ENCODE peak calls at places on chromosomes 16 and 17, in nine cellular contexts. W is pancreas; I is CD8-positive, alpha-beta T cell; Y is breast epithelium; K is left lung; Q is heart left ventricle; F is ovary; V is transverse colon; L is OCI-LY7. J is an unnamed sample. For H3K9me3, the result is how much of the 10 kb centered on the place peaks cover.

GRCh38 chr17:66686601-66687000 is 148.3 kb upstream of the CACNG5 start:
- DNase-seq in W (no peak), I (no peak), Y (no peak), K (no peak), Q (no peak), F (no peak), V (no peak), L (no peak), J (no peak)

GRCh38 chr17:78276499-78276898 is 45.1 kb downstream of the TMEM235 start:
- DNase-seq in W (no peak), I (no peak), Y (no peak), K (no peak), Q (no peak), F (no peak), V (peak), L (peak), J (no peak)

GRCh38 chr16:54926166-54926838 is 4.4 kb upstream of the IRX5 start:
- DNase-seq in W (no peak), I (no peak), Y (no peak), K (no peak), Q (no peak), F (no peak), V (no peak), L (peak), J (no peak)

GRCh38 chr16:87037012-87037411 is 280.2 kb downstream of the C16orf95 start:
- DNase-seq in W (no peak), I (no peak), Y (no peak), K (no peak), Q (no peak), F (no peak), V (no peak), L (no peak), J (no peak)

GRCh38 chr17:81371910-81372760 is 23.1 kb upstream of the BAHCC1 start:
- DNase-seq in W (no peak), I (no peak), Y (no peak), K (no peak), Q (peak), F (no peak), V (peak), L (no peak), J (no peak)

GRCh38 chr17:66619196-66619595 is 215.7 kb upstream of the CACNG5 start:
- DNase-seq in W (no peak), I (no peak), Y (no peak), K (no peak), Q (no peak), F (no peak), V (no peak), L (no peak), J (no peak)

GRCh38 chr17:79934653-79934970 is 95.4 kb upstream of the CBX4 start:
- DNase-seq in W (no peak), I (no peak), Y (no peak), K (peak), Q (no peak), F (no peak), V (no peak), L (no peak), J (no peak)

GRCh38 chr16:56691885-56692284 is 9.6 kb downstream of the MT1X start:
- DNase-seq in W (peak), I (no peak), Y (peak), K (no peak), Q (no peak), F (no peak), V (peak), L (no peak), J (no peak)

GRCh38 chr16:69482410-69482951 is 58.1 kb downstream of the CYB5B start:
- DNase-seq in W (no peak), I (no peak), Y (peak), K (no peak), Q (peak), F (peak), V (no peak), L (no peak), J (no peak)

GRCh38 chr17:19386974-19387920 is at the start of gene MFAP4:
- DNase-seq in W (no peak), I (no peak), Y (peak), K (peak), Q (peak), F (peak), V (peak), L (no peak), J (no peak)

GRCh38 chr17:13609953-13610352 is 8.2 kb upstream of the HS3ST3A1 start:
- DNase-seq in W (no peak), I (no peak), Y (no peak), K (no peak), Q (no peak), F (no peak), V (no peak), L (no peak), J (no peak)

GRCh38 chr17:50634123-50634914 is at the start of gene ABCC3:
- DNase-seq in W (peak), I (no peak), Y (peak), K (peak), Q (no peak), F (no peak), V (peak), L (no peak), J (no peak)

GRCh38 chr17:82402865-82403264 is 15.3 kb upstream of the HEXD start:
- DNase-seq in W (no peak), I (no peak), Y (no peak), K (no peak), Q (no peak), F (no peak), V (no peak), L (peak), J (no peak)

GRCh38 chr17:61251939-61252865 is 147.4 kb upstream of the TBX2 start:
- DNase-seq in W (peak), I (peak), Y (peak), K (peak), Q (peak), F (peak), V (peak), L (no peak), J (no peak)

GRCh38 chr16:68737730-68738590 is 868 bp downstream of the CDH1 start:
- DNase-seq in W (peak), I (no peak), Y (peak), K (peak), Q (no peak), F (peak), V (peak), L (no peak), J (no peak)

GRCh38 chr16:2963611-2964415 is at the start of gene KREMEN2:
- DNase-seq in W (peak), I (no peak), Y (no peak), K (peak), Q (no peak), F (peak), V (peak), L (no peak), J (no peak)

GRCh38 chr16:3961449-3961849 is 80.9 kb upstream of the CREBBP start:
- DNase-seq in W (no peak), I (no peak), Y (no peak), K (no peak), Q (no peak), F (no peak), V (no peak), L (no peak), J (no peak)

GRCh38 chr16:30069575-30070462 is 4.3 kb downstream of the ALDOA start:
- DNase-seq in W (no peak), I (no peak), Y (no peak), K (no peak), Q (peak), F (peak), V (no peak), L (no peak), J (no peak)
- H3K4me3 ChIP-seq in W (no peak), I (no peak), Y (no peak), K (no peak), Q (no peak), F (no peak), V (no peak), L (no peak), J (no peak)

GRCh38 chr17:43599046-43599395 is 52.9 kb upstream of the ETV4 start:
- DNase-seq in W (no peak), I (no peak), Y (no peak), K (no peak), Q (no peak), F (no peak), V (no peak), L (no peak), J (no peak)
- H3K9me3 ChIP-seq in W (under half), I (under half), Y (under half), K (under half), Q (under half), F (under half), V (under half), L (under half), J (under half)

GRCh38 chr16:12146966-12147365 is 170.4 kb downstream of the SNX29 start:
- DNase-seq in W (no peak), I (no peak), Y (no peak), K (no peak), Q (no peak), F (no peak), V (no peak), L (peak), J (no peak)
- H3K27ac ChIP-seq in W (no peak), I (no peak), Y (no peak), K (no peak), Q (no peak), F (no peak), V (no peak), L (peak), J (no peak)

GRCh38 chr17:39223907-39224777 is 1.6 kb downstream of the STAC2 start:
- DNase-seq in W (no peak), I (no peak), Y (no peak), K (no peak), Q (no peak), F (no peak), V (no peak), L (no peak), J (no peak)

GRCh38 chr17:39222866-39223834 is 2.6 kb downstream of the STAC2 start:
- DNase-seq in W (no peak), I (no peak), Y (no peak), K (no peak), Q (no peak), F (no peak), V (no peak), L (no peak), J (no peak)

GRCh38 chr17:39225974-39226683 is 384 bp upstream of the STAC2 start:
- DNase-seq in W (no peak), I (peak), Y (peak), K (no peak), Q (peak), F (peak), V (peak), L (peak), J (no peak)

GRCh38 chr17:39225308-39225973 is at the start of gene STAC2:
- DNase-seq in W (no peak), I (no peak), Y (no peak), K (no peak), Q (no peak), F (no peak), V (no peak), L (no peak), J (no peak)

DNA sequence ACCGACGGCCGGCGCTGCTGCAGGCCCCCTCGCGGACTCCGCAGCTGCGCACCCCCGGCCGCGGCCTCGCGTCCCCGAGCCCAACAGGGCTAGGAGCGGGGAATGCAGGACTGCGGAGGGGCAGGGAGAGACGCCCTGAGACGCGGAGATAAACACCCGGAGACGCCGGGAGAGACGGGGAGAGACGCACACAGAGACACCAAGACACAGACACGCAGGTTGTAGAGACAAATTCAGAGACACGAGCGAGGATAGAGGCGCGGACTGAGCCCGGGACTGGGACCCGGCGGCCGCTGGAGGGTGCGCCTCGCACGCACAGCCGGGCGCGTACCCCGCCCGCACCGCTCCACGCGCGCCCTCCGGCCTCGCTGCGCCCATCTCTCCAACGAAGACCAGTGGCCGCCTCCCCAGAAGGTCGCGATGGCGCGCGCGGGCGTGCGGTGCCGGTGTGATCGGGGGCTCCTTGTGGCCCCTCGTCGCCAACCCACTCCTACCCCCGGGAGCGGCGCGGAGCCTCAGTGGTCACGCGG is 902 bp downstream of the STAC2 start:
- DNase-seq in W (no peak), I (no peak), Y (no peak), K (no peak), Q (no peak), F (no peak), V (no peak), L (no peak), J (no peak)
- H3K4me3 ChIP-seq in W (no peak), I (peak), Y (peak), K (peak), Q (peak), F (peak), V (peak), L (no peak), J (peak)

J was measured in effector memory CD4-positive, alpha-beta T cell.